ENCODE peak calls at places on chromosomes 13 and 19, in five cellular contexts. S, E, D, R and V are unnamed samples.

GRCh38 chr13:110538632-110539031 is 22.9 kb downstream of the RAB20 start:
- ATAC-seq in R (no peak), S (no peak), D (peak), E (peak), V (peak)

GRCh38 chr13:100520936-100521765 is 67.4 kb downstream of the GGACT start:
- ATAC-seq in S (no peak), D (no peak), E (no peak), R (no peak), V (no peak)

GRCh38 chr13:30881191-30881651 is 24.9 kb upstream of the MEDAG start:
- ATAC-seq in E (peak), S (no peak), R (peak), D (peak), V (no peak)

GRCh38 chr19:13282486-13283065 is 132.4 kb downstream of the IER2 start:
- ATAC-seq in S (no peak), E (no peak), D (no peak), R (no peak), V (no peak)

GRCh38 chr19:18736415-18737336 is 53.2 kb downstream of the CRTC1 start:
- ATAC-seq in S (no peak), R (no peak), E (no peak), D (no peak), V (no peak)

GRCh38 chr13:94711561-94712286 is 621 bp downstream of the SOX21 start:
- ATAC-seq in S (no peak), E (no peak), R (no peak), D (no peak), V (peak)

GRCh38 chr13:112764028-112764427 is 74.2 kb downstream of the ATP11A start:
- ATAC-seq in E (no peak), D (no peak), S (no peak), R (no peak), V (no peak)

GRCh38 chr19:46721269-46722003 is 4.5 kb upstream of the PRKD2 start:
- ATAC-seq in D (no peak), E (no peak), S (no peak), R (no peak), V (no peak)

GRCh38 chr19:402786-403185 is 6.2 kb downstream of the C2CD4C start:
- ATAC-seq in R (no peak), S (no peak), D (no peak), E (no peak), V (no peak)

GRCh38 chr13:78862460-78862859 is 203.5 kb upstream of the OBI1 start:
- ATAC-seq in S (no peak), E (no peak), D (no peak), R (no peak), V (no peak)

GRCh38 chr13:66748712-66749111 is 481.4 kb downstream of the PCDH9 start:
- ATAC-seq in S (no peak), R (no peak), D (no peak), E (no peak), V (no peak)

GRCh38 chr13:21395953-21396352 is 63.1 kb downstream of the ZDHHC20 start:
- ATAC-seq in R (no peak), E (no peak), S (peak), D (no peak), V (no peak)

GRCh38 chr19:41887711-41888382 is 4.9 kb downstream of the ARHGEF1 start:
- ATAC-seq in D (no peak), E (no peak), S (peak), R (no peak), V (peak)

GRCh38 chr19:35958660-35959039 is 22.5 kb downstream of the LRFN3 start:
- ATAC-seq in D (no peak), R (no peak), E (no peak), S (no peak), V (no peak)

GRCh38 chr13:73767747-73768315 is 366.4 kb downstream of the KLF12 start:
- ATAC-seq in S (no peak), D (no peak), R (no peak), E (no peak), V (no peak)

GRCh38 chr19:53012006-53012405 is 1.7 kb upstream of the ERVV-1 start:
- ATAC-seq in R (no peak), E (no peak), S (no peak), D (no peak), V (no peak)

GRCh38 chr13:83211301-83211700 is 671.0 kb downstream of the SLITRK1 start:
- ATAC-seq in S (no peak), E (no peak), D (no peak), R (no peak), V (no peak)

GRCh38 chr19:47047272-47047930 is 1.0 kb downstream of the TMEM160 start:
- ATAC-seq in R (no peak), D (no peak), S (no peak), E (no peak), V (no peak)

GRCh38 chr13:100525453-100526298 is 62.9 kb downstream of the GGACT start:
- ATAC-seq in S (no peak), E (no peak), D (no peak), R (no peak), V (peak)

GRCh38 chr13:31050486-31051400 is 111.0 kb downstream of the HSPH1 start:
- ATAC-seq in D (no peak), R (no peak), E (no peak), S (no peak), V (no peak)

GRCh38 chr13:108728370-108728769 is 99.0 kb downstream of the MYO16 start:
- ATAC-seq in S (no peak), D (no peak), R (no peak), E (no peak), V (no peak)

GRCh38 chr13:46180393-46180792 is 1.6 kb downstream of the LCP1 start:
- ATAC-seq in E (no peak), D (no peak), S (no peak), R (no peak), V (no peak)

GRCh38 chr19:13909430-13909829 is 3.4 kb downstream of the CC2D1A start:
- ATAC-seq in R (no peak), E (no peak), S (no peak), D (no peak), V (no peak)

GRCh38 chr13:95608640-95609280 is 35.7 kb downstream of the DZIP1 start:
- ATAC-seq in R (peak), D (no peak), S (no peak), E (no peak), V (no peak)